ENCODE peak calls at places on chromosomes 7 and 10, in four cellular contexts. Y is heart left ventricle, L is fibroblast of lung, H is Right ventricle myocardium superior. X is an unnamed sample.

GRCh38 chr7:147833549-147833948 is 757.0 kb upstream of the C7orf33 start:
- DNase-seq in Y (no peak), L (no peak), H (no peak), X (no peak)

GRCh38 chr7:115672024-115672423 is 358.5 kb downstream of the TFEC start:
- DNase-seq in Y (no peak), L (peak; percentile 22), H (no peak), X (peak; percentile 62)

GRCh38 chr10:79403441-79404230 is 41.8 kb downstream of the ZCCHC24 start:
- DNase-seq in Y (peak; percentile 81), L (peak; percentile 62), H (peak; percentile 77), X (peak; percentile 33)

GRCh38 chr10:28411648-28412047 is 108.8 kb upstream of the MPP7 start:
- DNase-seq in Y (no peak), L (no peak), H (no peak), X (no peak)

GRCh38 chr7:50339990-50340500 is 35.5 kb downstream of the IKZF1 start:
- DNase-seq in Y (no peak), L (no peak), H (no peak), X (no peak)

GRCh38 chr10:68272833-68273232 is 40.9 kb upstream of the ATOH7 start:
- DNase-seq in Y (no peak), L (no peak), H (no peak), X (no peak)

GRCh38 chr7:96546426-96546825 is 163.2 kb downstream of the SEM1 start:
- DNase-seq in Y (no peak), L (no peak), H (no peak), X (no peak)

GRCh38 chr7:78225534-78225933 is 427.0 kb downstream of the PHTF2 start:
- DNase-seq in Y (no peak), L (peak; percentile 31), H (no peak), X (peak; percentile 18)

GRCh38 chr10:68861253-68861652 is 33.9 kb downstream of the STOX1 start:
- DNase-seq in Y (no peak), L (peak; percentile 21), H (no peak), X (no peak)

GRCh38 chr7:121329460-121330052 is 756 bp downstream of the WNT16 start:
- DNase-seq in Y (no peak), L (peak; percentile 23), H (no peak), X (peak; percentile 33)

GRCh38 chr10:103079946-103080345 is 113.1 kb downstream of the NT5C2 start:
- DNase-seq in Y (no peak), L (no peak), H (no peak), X (no peak)

GRCh38 chr10:91879514-91880170 is 29.6 kb downstream of the FGFBP3 start:
- DNase-seq in Y (no peak), L (no peak), H (no peak), X (no peak)

GRCh38 chr10:88490216-88490980 is 92.7 kb downstream of the RNLS start:
- DNase-seq in Y (no peak), L (no peak), H (no peak), X (no peak)

GRCh38 chr10:102796407-102797176 is 40.6 kb downstream of the CYP17A1 start:
- DNase-seq in Y (peak; percentile 92), L (peak; percentile 52), H (peak; percentile 93), X (no peak)

GRCh38 chr7:107920048-107920772 is 29.2 kb downstream of the DLD start:
- DNase-seq in Y (no peak), L (peak; percentile 36), H (no peak), X (peak; percentile 30)

GRCh38 chr7:150322114-150322832 is 882 bp upstream of the LRRC61 start:
- DNase-seq in Y (no peak), L (no peak), H (no peak), X (no peak)

GRCh38 chr7:149014309-149014708 is 14.0 kb downstream of the PDIA4 start:
- DNase-seq in Y (no peak), L (no peak), H (peak; percentile 12), X (no peak)

GRCh38 chr10:127441350-127442219 is 107.5 kb upstream of the NPS start:
- DNase-seq in Y (no peak), L (no peak), H (no peak), X (peak; percentile 44)

GRCh38 chr10:117532003-117532385 is 10.6 kb upstream of the EMX2 start:
- DNase-seq in Y (no peak), L (no peak), H (no peak), X (no peak)

GRCh38 chr7:47819054-47819920 is 129.0 kb downstream of the PKD1L1 start:
- DNase-seq in Y (peak; percentile 59), L (peak; percentile 62), H (peak; percentile 77), X (peak; percentile 94)

GRCh38 chr10:110700947-110701617 is 56.9 kb downstream of the RBM20 start:
- DNase-seq in Y (no peak), L (no peak), H (no peak), X (no peak)

GRCh38 chr10:46091080-46091833 is 45.2 kb upstream of the MSMB start:
- DNase-seq in Y (no peak), L (no peak), H (no peak), X (no peak)

GRCh38 chr10:35225204-35225603 is 98.6 kb downstream of the CREM start:
- DNase-seq in Y (no peak), L (peak; percentile 12), H (no peak), X (no peak)

GRCh38 chr7:98319176-98319575 is 37.7 kb downstream of the BRI3 start:
- DNase-seq in Y (no peak), L (no peak), H (no peak), X (no peak)

GRCh38 chr10:122849900-122850605 is 4.4 kb upstream of the CUZD1 start:
- DNase-seq in Y (no peak), L (peak; percentile 29), H (no peak), X (no peak)

GRCh38 chr7:112898432-112899290 is 108.5 kb upstream of the TMEM168 start:
- DNase-seq in Y (no peak), L (peak; percentile 64), H (no peak), X (peak; percentile 59)

GRCh38 chr10:131897297-131897899 is 3.4 kb upstream of the PPP2R2D start:
- DNase-seq in Y (no peak), L (no peak), H (no peak), X (no peak)

GRCh38 chr10:132354356-132355094 is 22.5 kb downstream of the LRRC27 start:
- DNase-seq in Y (no peak), L (no peak), H (no peak), X (no peak)

GRCh38 chr7:142556745-142557144 is 192.5 kb upstream of the PRSS1 start:
- DNase-seq in Y (peak; percentile 13), L (peak; percentile 99), H (peak; percentile 54), X (peak; percentile 94)

GRCh38 chr7:131188367-131189339 is 139.0 kb upstream of the MKLN1 start:
- DNase-seq in Y (no peak), L (peak; percentile 99), H (no peak), X (peak; percentile 82)

GRCh38 chr7:35253680-35254495 is at the start of gene TBX20:
- DNase-seq in Y (peak; percentile 77), L (peak; percentile 44), H (peak; percentile 91), X (peak; percentile 58)

GRCh38 chr7:31122649-31123058 is 70.5 kb downstream of the ADCYAP1R1 start:
- DNase-seq in Y (peak; percentile 60), L (peak; percentile 81), H (peak; percentile 70), X (peak; percentile 93)

GRCh38 chr10:97778452-97779302 is 6.9 kb upstream of the SFRP5 start:
- DNase-seq in Y (no peak), L (no peak), H (no peak), X (no peak)

GRCh38 chr10:101071266-101071884 is 9.6 kb downstream of the KAZALD1 start:
- DNase-seq in Y (no peak), L (peak; percentile 76), H (peak; percentile 60), X (no peak)